ENCODE peak calls at places on chromosomes 3 and 15, in seven cellular contexts. One of them, this sample, is unnamed.

GRCh38 chr15:101372149-101372577 is 77.1 kb upstream of the SNRPA1 start:
- DNase-seq in Panc1: no peak
- DNase-seq in suprapubic skin: peak; percentile 46
- DNase-seq in ascending aorta: no peak
- DNase-seq in stomach: no peak
- DNase-seq in thoracic aorta: no peak
- DNase-seq in endodermal cell: no peak
- DNase-seq in this sample: no peak

GRCh38 chr3:119582178-119582577 is 2.9 kb downstream of the ADPRH start:
- DNase-seq in Panc1: no peak
- DNase-seq in ascending aorta: no peak
- DNase-seq in thoracic aorta: no peak
- DNase-seq in endodermal cell: no peak
- DNase-seq in suprapubic skin: no peak
- DNase-seq in stomach: no peak
- DNase-seq in this sample: peak; percentile 7

GRCh38 chr3:185724761-185725160 is 100.1 kb downstream of the IGF2BP2 start:
- DNase-seq in suprapubic skin: no peak
- DNase-seq in Panc1: no peak
- DNase-seq in endodermal cell: peak; percentile 77
- DNase-seq in thoracic aorta: no peak
- DNase-seq in stomach: no peak
- DNase-seq in ascending aorta: no peak
- DNase-seq in this sample: no peak

GRCh38 chr15:55277715-55278114 is 11.9 kb downstream of the RAB27A start:
- DNase-seq in suprapubic skin: no peak
- DNase-seq in stomach: no peak
- DNase-seq in ascending aorta: no peak
- DNase-seq in Panc1: no peak
- DNase-seq in endodermal cell: no peak
- DNase-seq in thoracic aorta: no peak
- DNase-seq in this sample: no peak

GRCh38 chr3:35946121-35946856 is 307.0 kb downstream of the ARPP21 start:
- DNase-seq in thoracic aorta: no peak
- DNase-seq in Panc1: no peak
- DNase-seq in ascending aorta: no peak
- DNase-seq in stomach: no peak
- DNase-seq in suprapubic skin: no peak
- DNase-seq in endodermal cell: no peak
- DNase-seq in this sample: no peak

GRCh38 chr15:29681486-29681845 is 140.8 kb downstream of the TJP1 start:
- DNase-seq in ascending aorta: peak; percentile 53
- DNase-seq in thoracic aorta: no peak
- DNase-seq in suprapubic skin: peak; percentile 13
- DNase-seq in Panc1: no peak
- DNase-seq in endodermal cell: no peak
- DNase-seq in stomach: no peak
- DNase-seq in this sample: no peak

GRCh38 chr3:72990701-72991395 is 5.8 kb upstream of the PPP4R2 start:
- DNase-seq in Panc1: no peak
- DNase-seq in thoracic aorta: no peak
- DNase-seq in endodermal cell: no peak
- DNase-seq in ascending aorta: no peak
- DNase-seq in suprapubic skin: no peak
- DNase-seq in stomach: no peak
- DNase-seq in this sample: no peak

GRCh38 chr3:26963356-26963742 is 340.8 kb downstream of the LRRC3B start:
- DNase-seq in stomach: no peak
- DNase-seq in ascending aorta: no peak
- DNase-seq in endodermal cell: no peak
- DNase-seq in thoracic aorta: no peak
- DNase-seq in Panc1: no peak
- DNase-seq in suprapubic skin: no peak
- DNase-seq in this sample: no peak

GRCh38 chr3:125039897-125040175 is 16.0 kb downstream of the HEG1 start:
- DNase-seq in Panc1: no peak
- DNase-seq in ascending aorta: no peak
- DNase-seq in suprapubic skin: no peak
- DNase-seq in thoracic aorta: no peak
- DNase-seq in endodermal cell: no peak
- DNase-seq in stomach: no peak
- DNase-seq in this sample: no peak

GRCh38 chr15:37102315-37103021 is 2.1 kb upstream of the MEIS2 start:
- DNase-seq in Panc1: peak; percentile 18
- DNase-seq in thoracic aorta: no peak
- DNase-seq in ascending aorta: no peak
- DNase-seq in suprapubic skin: no peak
- DNase-seq in endodermal cell: peak; percentile 78
- DNase-seq in stomach: no peak
- DNase-seq in this sample: no peak

GRCh38 chr3:15983232-15983631 is 185.5 kb upstream of the ANKRD28 start:
- DNase-seq in endodermal cell: no peak
- DNase-seq in ascending aorta: no peak
- DNase-seq in Panc1: no peak
- DNase-seq in thoracic aorta: no peak
- DNase-seq in stomach: no peak
- DNase-seq in suprapubic skin: no peak
- DNase-seq in this sample: peak; percentile 84

GRCh38 chr3:86990734-86991481 is at the start of gene VGLL3:
- DNase-seq in ascending aorta: peak; percentile 90
- DNase-seq in Panc1: no peak
- DNase-seq in endodermal cell: peak; percentile 96
- DNase-seq in thoracic aorta: peak; percentile 21
- DNase-seq in stomach: peak; percentile 49
- DNase-seq in suprapubic skin: peak; percentile 85
- DNase-seq in this sample: no peak

GRCh38 chr3:21562225-21562624 is 188.8 kb downstream of the ZNF385D start:
- DNase-seq in endodermal cell: no peak
- DNase-seq in stomach: no peak
- DNase-seq in thoracic aorta: no peak
- DNase-seq in Panc1: no peak
- DNase-seq in ascending aorta: no peak
- DNase-seq in suprapubic skin: no peak
- DNase-seq in this sample: no peak

GRCh38 chr15:38226867-38227266 is 25.8 kb upstream of the SPRED1 start:
- DNase-seq in thoracic aorta: no peak
- DNase-seq in stomach: peak; percentile 52
- DNase-seq in suprapubic skin: no peak
- DNase-seq in endodermal cell: no peak
- DNase-seq in ascending aorta: no peak
- DNase-seq in Panc1: peak; percentile 68
- DNase-seq in this sample: peak; percentile 61

GRCh38 chr15:58146734-58147133 is 8.6 kb downstream of the AQP9 start:
- DNase-seq in ascending aorta: peak; percentile 67
- DNase-seq in thoracic aorta: no peak
- DNase-seq in endodermal cell: no peak
- DNase-seq in stomach: no peak
- DNase-seq in Panc1: peak; percentile 28
- DNase-seq in suprapubic skin: no peak
- DNase-seq in this sample: no peak

GRCh38 chr3:113000691-113001090 is 9.9 kb downstream of the GTPBP8 start:
- DNase-seq in Panc1: no peak
- DNase-seq in ascending aorta: no peak
- DNase-seq in thoracic aorta: no peak
- DNase-seq in endodermal cell: no peak
- DNase-seq in stomach: no peak
- DNase-seq in suprapubic skin: no peak
- DNase-seq in this sample: no peak

GRCh38 chr3:141386080-141386594 is 17.8 kb downstream of the ZBTB38 start:
- DNase-seq in Panc1: no peak
- DNase-seq in suprapubic skin: no peak
- DNase-seq in ascending aorta: no peak
- DNase-seq in thoracic aorta: no peak
- DNase-seq in endodermal cell: no peak
- DNase-seq in stomach: no peak
- DNase-seq in this sample: no peak

GRCh38 chr3:101676765-101677435 is at the start of gene ZBTB11:
- DNase-seq in Panc1: peak; percentile 99
- DNase-seq in ascending aorta: peak; percentile 100
- DNase-seq in endodermal cell: peak; percentile 100
- DNase-seq in suprapubic skin: peak; percentile 100
- DNase-seq in thoracic aorta: peak; percentile 96
- DNase-seq in stomach: peak; percentile 100
- DNase-seq in this sample: peak; percentile 90

GRCh38 chr3:69137412-69137811 is 15.0 kb upstream of the LMOD3 start:
- DNase-seq in ascending aorta: no peak
- DNase-seq in stomach: no peak
- DNase-seq in Panc1: no peak
- DNase-seq in suprapubic skin: no peak
- DNase-seq in endodermal cell: no peak
- DNase-seq in thoracic aorta: no peak
- DNase-seq in this sample: no peak
- H3K9me3 ChIP-seq in ascending aorta: no peaks in the 10 kb centered on the region
- H3K9me3 ChIP-seq in stomach: no peaks in the 10 kb centered on the region
- H3K9me3 ChIP-seq in Panc1: no peaks in the 10 kb centered on the region
- H3K9me3 ChIP-seq in suprapubic skin: no peaks in the 10 kb centered on the region
- H3K9me3 ChIP-seq in endodermal cell: no peaks in the 10 kb centered on the region
- H3K9me3 ChIP-seq in thoracic aorta: no peaks in the 10 kb centered on the region
- H3K9me3 ChIP-seq in this sample: no peaks in the 10 kb centered on the region

GRCh38 chr15:74306801-74307217 is 60.6 kb downstream of the CYP11A1 start:
- DNase-seq in ascending aorta: no peak
- DNase-seq in stomach: no peak
- DNase-seq in suprapubic skin: no peak
- DNase-seq in Panc1: no peak
- DNase-seq in endodermal cell: peak; percentile 79
- DNase-seq in thoracic aorta: no peak
- DNase-seq in this sample: no peak

GRCh38 chr15:74311734-74312444 is 55.6 kb downstream of the CYP11A1 start:
- DNase-seq in suprapubic skin: no peak
- DNase-seq in thoracic aorta: no peak
- DNase-seq in stomach: no peak
- DNase-seq in ascending aorta: no peak
- DNase-seq in Panc1: no peak
- DNase-seq in endodermal cell: peak; percentile 87
- DNase-seq in this sample: no peak

GRCh38 chr15:74305687-74306086 is 61.8 kb downstream of the CYP11A1 start:
- DNase-seq in thoracic aorta: no peak
- DNase-seq in endodermal cell: no peak
- DNase-seq in stomach: no peak
- DNase-seq in suprapubic skin: no peak
- DNase-seq in Panc1: no peak
- DNase-seq in ascending aorta: no peak
- DNase-seq in this sample: no peak

GRCh38 chr15:74307827-74308642 is 59.4 kb downstream of the CYP11A1 start:
- DNase-seq in endodermal cell: peak; percentile 86
- DNase-seq in Panc1: no peak
- DNase-seq in stomach: peak; percentile 59
- DNase-seq in thoracic aorta: no peak
- DNase-seq in suprapubic skin: no peak
- DNase-seq in ascending aorta: peak; percentile 74
- DNase-seq in this sample: no peak

GRCh38 chr15:74308643-74308945 is 58.9 kb downstream of the CYP11A1 start:
- DNase-seq in suprapubic skin: no peak
- DNase-seq in endodermal cell: no peak
- DNase-seq in ascending aorta: no peak
- DNase-seq in stomach: no peak
- DNase-seq in thoracic aorta: no peak
- DNase-seq in Panc1: no peak
- DNase-seq in this sample: no peak
- H3K27me3 ChIP-seq in suprapubic skin: peaks cover 53% of the 10 kb centered on the region
- H3K27me3 ChIP-seq in endodermal cell: no peaks in the 10 kb centered on the region
- H3K27me3 ChIP-seq in ascending aorta: no peaks in the 10 kb centered on the region
- H3K27me3 ChIP-seq in stomach: peaks cover 68% of the 10 kb centered on the region
- H3K27me3 ChIP-seq in thoracic aorta: no peaks in the 10 kb centered on the region
- H3K27me3 ChIP-seq in Panc1: no peaks in the 10 kb centered on the region
- H3K27me3 ChIP-seq in this sample: peaks cover 59% of the 10 kb centered on the region

DNA sequence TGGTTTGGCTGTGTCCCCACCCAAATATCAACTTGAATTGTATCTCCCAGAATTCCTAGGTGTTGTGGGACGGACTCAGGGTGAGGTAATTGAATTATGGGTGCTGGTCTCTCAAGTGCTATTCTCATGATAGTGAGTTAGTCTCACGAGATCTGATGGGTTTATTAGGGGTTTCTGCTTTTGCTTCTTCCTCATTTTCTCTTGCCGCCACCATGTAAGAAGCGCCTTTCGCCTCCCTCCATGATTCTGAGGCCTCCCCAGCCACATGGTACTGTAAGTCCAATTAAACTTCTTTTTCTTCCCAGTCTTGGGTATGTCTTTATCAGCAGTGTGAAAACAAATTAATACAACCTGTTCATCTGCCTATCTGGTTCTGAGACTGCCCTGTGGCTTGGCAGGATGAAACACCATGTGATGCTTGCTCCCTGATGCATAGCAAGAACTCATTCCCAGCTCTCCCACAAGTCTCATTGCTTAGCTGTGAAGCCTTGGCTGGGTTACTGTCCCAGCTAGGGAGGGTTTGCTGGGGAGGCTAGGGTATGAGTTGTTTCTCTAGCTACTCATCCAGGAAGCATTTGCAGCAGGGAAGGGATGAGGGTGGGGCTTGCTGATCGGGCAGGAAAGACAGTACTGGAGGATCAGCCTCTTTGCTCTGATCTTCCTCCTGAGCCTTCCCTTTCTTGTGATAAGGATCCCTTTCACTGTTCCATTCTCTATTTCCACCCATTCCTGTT is 3.7 kb upstream of the SQOR start:
- DNase-seq in ascending aorta: peak; percentile 72
- DNase-seq in suprapubic skin: no peak
- DNase-seq in endodermal cell: no peak
- DNase-seq in Panc1: no peak
- DNase-seq in thoracic aorta: no peak
- DNase-seq in stomach: no peak
- DNase-seq in this sample: peak; percentile 90
- H3K4me3 ChIP-seq in ascending aorta: no peak overlapping the region
- H3K4me3 ChIP-seq in suprapubic skin: peak overlapping the region; percentile 22
- H3K4me3 ChIP-seq in endodermal cell: no peak overlapping the region
- H3K4me3 ChIP-seq in Panc1: no peak overlapping the region
- H3K4me3 ChIP-seq in thoracic aorta: peak overlapping the region; percentile 49
- H3K4me3 ChIP-seq in stomach: peak overlapping the region; percentile 4
- H3K4me3 ChIP-seq in this sample: peak overlapping the region; percentile 72

GRCh38 chr15:79919090-79919748 is 22.4 kb upstream of the MTHFS start:
- DNase-seq in Panc1: no peak
- DNase-seq in ascending aorta: no peak
- DNase-seq in stomach: no peak
- DNase-seq in thoracic aorta: no peak
- DNase-seq in suprapubic skin: no peak
- DNase-seq in endodermal cell: peak; percentile 93
- DNase-seq in this sample: no peak
- H3K9me3 ChIP-seq in Panc1: peaks cover 68% of the 10 kb centered on the region
- H3K9me3 ChIP-seq in ascending aorta: peaks cover 76% of the 10 kb centered on the region
- H3K9me3 ChIP-seq in stomach: peaks cover 43% of the 10 kb centered on the region
- H3K9me3 ChIP-seq in thoracic aorta: peaks cover 64% of the 10 kb centered on the region
- H3K9me3 ChIP-seq in suprapubic skin: peaks cover 68% of the 10 kb centered on the region
- H3K9me3 ChIP-seq in endodermal cell: peaks cover 82% of the 10 kb centered on the region
- H3K9me3 ChIP-seq in this sample: peaks cover 15% of the 10 kb centered on the region

GRCh38 chr3:10454907-10455306 is 50.5 kb downstream of the ATP2B2 start:
- DNase-seq in stomach: no peak
- DNase-seq in thoracic aorta: no peak
- DNase-seq in suprapubic skin: no peak
- DNase-seq in ascending aorta: no peak
- DNase-seq in Panc1: no peak
- DNase-seq in endodermal cell: no peak
- DNase-seq in this sample: no peak
- H3K27me3 ChIP-seq in stomach: peaks cover 42% of the 10 kb centered on the region
- H3K27me3 ChIP-seq in thoracic aorta: no peaks in the 10 kb centered on the region
- H3K27me3 ChIP-seq in suprapubic skin: peaks cover 21% of the 10 kb centered on the region
- H3K27me3 ChIP-seq in ascending aorta: no peaks in the 10 kb centered on the region
- H3K27me3 ChIP-seq in Panc1: no peaks in the 10 kb centered on the region
- H3K27me3 ChIP-seq in endodermal cell: peaks cover 32% of the 10 kb centered on the region
- H3K27me3 ChIP-seq in this sample: peaks cover 14% of the 10 kb centered on the region

GRCh38 chr3:175073209-175073905 is 214.2 kb downstream of the NAALADL2 start:
- DNase-seq in endodermal cell: no peak
- DNase-seq in ascending aorta: no peak
- DNase-seq in Panc1: no peak
- DNase-seq in suprapubic skin: no peak
- DNase-seq in stomach: no peak
- DNase-seq in thoracic aorta: no peak
- DNase-seq in this sample: no peak
- H3K4me3 ChIP-seq in endodermal cell: no peak overlapping the region
- H3K4me3 ChIP-seq in ascending aorta: no peak overlapping the region
- H3K4me3 ChIP-seq in Panc1: no peak overlapping the region
- H3K4me3 ChIP-seq in suprapubic skin: no peak overlapping the region
- H3K4me3 ChIP-seq in stomach: no peak overlapping the region
- H3K4me3 ChIP-seq in thoracic aorta: no peak overlapping the region
- H3K4me3 ChIP-seq in this sample: no peak overlapping the region

This sample was measured in keratinocyte.